ENCODE peak calls at places on chromosomes 3 and 15, in eight cellular contexts. One of them, this sample, is unnamed. For H3K9me3 and H3K4me1, the result is how much of the 10 kb centered on the place peaks cover.

GRCh38 chr3:180595536-180595935 is 6.4 kb upstream of the TTC14 start:
- DNase-seq in mesenchymal stem cell: no peak
- DNase-seq in colonic mucosa: no peak
- DNase-seq in fibroblast of lung: no peak
- DNase-seq in GM23248: no peak
- DNase-seq in H9: no peak
- DNase-seq in IMR-90: no peak
- DNase-seq in HCT116: no peak
- DNase-seq in this sample: no peak

GRCh38 chr15:33051528-33051927 is 143.0 kb downstream of the FMN1 start:
- DNase-seq in mesenchymal stem cell: no peak
- DNase-seq in colonic mucosa: no peak
- DNase-seq in fibroblast of lung: no peak
- DNase-seq in GM23248: no peak
- DNase-seq in H9: no peak
- DNase-seq in IMR-90: no peak
- DNase-seq in HCT116: no peak
- DNase-seq in this sample: no peak

GRCh38 chr15:92011611-92012367 is 158.3 kb downstream of the SLCO3A1 start:
- DNase-seq in mesenchymal stem cell: no peak
- DNase-seq in colonic mucosa: no peak
- DNase-seq in fibroblast of lung: peak
- DNase-seq in GM23248: peak
- DNase-seq in H9: peak
- DNase-seq in IMR-90: no peak
- DNase-seq in HCT116: no peak
- DNase-seq in this sample: peak

GRCh38 chr3:146861262-146861661 is 256.1 kb upstream of the PLSCR5 start:
- DNase-seq in mesenchymal stem cell: no peak
- DNase-seq in colonic mucosa: no peak
- DNase-seq in fibroblast of lung: no peak
- DNase-seq in GM23248: no peak
- DNase-seq in H9: no peak
- DNase-seq in IMR-90: no peak
- DNase-seq in HCT116: no peak
- DNase-seq in this sample: no peak

GRCh38 chr3:46289551-46289950 is 47.3 kb downstream of the CCR3 start:
- DNase-seq in mesenchymal stem cell: no peak
- DNase-seq in colonic mucosa: no peak
- DNase-seq in fibroblast of lung: no peak
- DNase-seq in GM23248: no peak
- DNase-seq in H9: no peak
- DNase-seq in IMR-90: no peak
- DNase-seq in HCT116: no peak
- DNase-seq in this sample: no peak

GRCh38 chr3:126883241-126883640 is 99.7 kb upstream of the PLXNA1 start:
- DNase-seq in mesenchymal stem cell: peak
- DNase-seq in colonic mucosa: no peak
- DNase-seq in fibroblast of lung: peak
- DNase-seq in GM23248: peak
- DNase-seq in H9: no peak
- DNase-seq in IMR-90: peak
- DNase-seq in HCT116: no peak
- DNase-seq in this sample: peak

GRCh38 chr15:89196241-89196640 is 25.1 kb downstream of the RLBP1 start:
- DNase-seq in mesenchymal stem cell: no peak
- DNase-seq in colonic mucosa: no peak
- DNase-seq in fibroblast of lung: no peak
- DNase-seq in GM23248: no peak
- DNase-seq in H9: no peak
- DNase-seq in IMR-90: no peak
- DNase-seq in HCT116: no peak
- DNase-seq in this sample: no peak

GRCh38 chr15:36161781-36162212 is 417.6 kb upstream of the CDIN1 start:
- DNase-seq in mesenchymal stem cell: peak
- DNase-seq in colonic mucosa: no peak
- DNase-seq in fibroblast of lung: peak
- DNase-seq in GM23248: peak
- DNase-seq in H9: peak
- DNase-seq in IMR-90: no peak
- DNase-seq in HCT116: no peak
- DNase-seq in this sample: no peak

GRCh38 chr15:65028921-65029735 is at the start of gene MTFMT:
- DNase-seq in mesenchymal stem cell: peak
- DNase-seq in colonic mucosa: peak
- DNase-seq in fibroblast of lung: peak
- DNase-seq in GM23248: peak
- DNase-seq in H9: peak
- DNase-seq in IMR-90: peak
- DNase-seq in HCT116: peak
- DNase-seq in this sample: peak

GRCh38 chr3:39428745-39429201 is 22.3 kb downstream of the RPSA start:
- DNase-seq in mesenchymal stem cell: no peak
- DNase-seq in colonic mucosa: no peak
- DNase-seq in fibroblast of lung: no peak
- DNase-seq in GM23248: no peak
- DNase-seq in H9: no peak
- DNase-seq in IMR-90: no peak
- DNase-seq in HCT116: no peak
- DNase-seq in this sample: no peak
- H3K9ac ChIP-seq in mesenchymal stem cell: no peak
- H3K9ac ChIP-seq in colonic mucosa: no peak
- H3K9ac ChIP-seq in fibroblast of lung: no peak
- H3K9ac ChIP-seq in GM23248: no peak
- H3K9ac ChIP-seq in H9: no peak
- H3K9ac ChIP-seq in IMR-90: no peak
- H3K9ac ChIP-seq in HCT116: no peak
- H3K9ac ChIP-seq in this sample: no peak

DNA sequence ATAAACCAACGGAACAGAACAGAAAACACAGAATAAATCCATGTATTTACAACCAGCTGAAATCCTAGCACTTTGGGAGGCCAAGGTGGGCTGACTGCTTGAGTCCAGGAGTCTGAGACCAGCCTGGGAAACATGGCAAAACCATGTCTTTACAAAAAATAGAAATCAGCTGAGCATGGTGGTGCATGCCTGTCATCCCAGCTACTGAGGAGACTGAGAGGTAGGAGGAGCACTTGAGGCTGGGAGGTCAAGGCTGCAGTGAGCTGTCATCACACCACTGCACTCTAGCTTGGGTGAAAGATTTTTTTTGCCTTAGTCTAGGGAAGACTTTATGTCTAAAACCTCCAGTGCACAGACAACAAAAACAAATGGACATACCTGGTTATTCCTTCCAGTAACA is 120.7 kb downstream of the STT3B start:
- DNase-seq in mesenchymal stem cell: no peak
- DNase-seq in colonic mucosa: no peak
- DNase-seq in fibroblast of lung: no peak
- DNase-seq in GM23248: no peak
- DNase-seq in H9: no peak
- DNase-seq in IMR-90: no peak
- DNase-seq in HCT116: no peak
- DNase-seq in this sample: no peak
- H3K9me3 ChIP-seq in mesenchymal stem cell: half or more
- H3K9me3 ChIP-seq in colonic mucosa: under half
- H3K9me3 ChIP-seq in fibroblast of lung: under half
- H3K9me3 ChIP-seq in GM23248: under half
- H3K9me3 ChIP-seq in H9: under half
- H3K9me3 ChIP-seq in IMR-90: under half
- H3K9me3 ChIP-seq in HCT116: under half
- H3K9me3 ChIP-seq in this sample: under half

DNA sequence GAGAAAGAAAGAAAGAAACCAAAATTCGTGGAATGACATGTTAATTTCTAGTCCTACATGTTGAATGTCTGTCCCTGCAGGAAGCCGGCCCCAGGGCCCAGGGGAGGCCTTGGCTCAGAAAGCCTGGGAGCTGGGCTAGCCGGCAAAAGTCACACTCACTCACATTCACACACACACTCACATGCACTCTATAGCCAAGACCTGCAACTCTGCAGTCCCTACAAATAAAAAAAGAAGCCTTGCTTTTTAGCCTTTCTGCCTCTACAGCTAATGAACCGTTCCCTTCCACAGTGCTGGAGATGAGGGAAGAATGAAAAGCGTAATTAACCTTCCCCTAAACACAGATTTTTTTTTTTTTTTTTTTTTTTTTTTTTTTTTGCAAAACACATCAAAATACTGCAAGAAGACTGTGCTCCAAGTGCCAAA is 4.4 kb downstream of the MECOM start:
- DNase-seq in mesenchymal stem cell: no peak
- DNase-seq in colonic mucosa: no peak
- DNase-seq in fibroblast of lung: no peak
- DNase-seq in GM23248: no peak
- DNase-seq in H9: peak
- DNase-seq in IMR-90: no peak
- DNase-seq in HCT116: no peak
- DNase-seq in this sample: no peak
- H3K4me1 ChIP-seq in mesenchymal stem cell: under half
- H3K4me1 ChIP-seq in colonic mucosa: under half
- H3K4me1 ChIP-seq in fibroblast of lung: under half
- H3K4me1 ChIP-seq in GM23248: under half
- H3K4me1 ChIP-seq in H9: under half
- H3K4me1 ChIP-seq in IMR-90: under half
- H3K4me1 ChIP-seq in HCT116: under half
- H3K4me1 ChIP-seq in this sample: under half

GRCh38 chr15:75109021-75109690 is 85.8 kb downstream of the PPCDC start:
- DNase-seq in mesenchymal stem cell: no peak
- DNase-seq in colonic mucosa: no peak
- DNase-seq in fibroblast of lung: no peak
- DNase-seq in GM23248: no peak
- DNase-seq in H9: no peak
- DNase-seq in IMR-90: no peak
- DNase-seq in HCT116: no peak
- DNase-seq in this sample: no peak

GRCh38 chr15:75107905-75108838 is 84.8 kb downstream of the PPCDC start:
- DNase-seq in mesenchymal stem cell: peak
- DNase-seq in colonic mucosa: peak
- DNase-seq in fibroblast of lung: peak
- DNase-seq in GM23248: peak
- DNase-seq in H9: no peak
- DNase-seq in IMR-90: peak
- DNase-seq in HCT116: peak
- DNase-seq in this sample: peak

GRCh38 chr15:75100679-75101078 is 77.3 kb downstream of the PPCDC start:
- DNase-seq in mesenchymal stem cell: no peak
- DNase-seq in colonic mucosa: no peak
- DNase-seq in fibroblast of lung: no peak
- DNase-seq in GM23248: no peak
- DNase-seq in H9: no peak
- DNase-seq in IMR-90: no peak
- DNase-seq in HCT116: no peak
- DNase-seq in this sample: no peak

GRCh38 chr15:75107509-75107904 is 84.1 kb downstream of the PPCDC start:
- DNase-seq in mesenchymal stem cell: no peak
- DNase-seq in colonic mucosa: no peak
- DNase-seq in fibroblast of lung: no peak
- DNase-seq in GM23248: peak
- DNase-seq in H9: no peak
- DNase-seq in IMR-90: no peak
- DNase-seq in HCT116: no peak
- DNase-seq in this sample: no peak

GRCh38 chr15:75104804-75105557 is 81.6 kb downstream of the PPCDC start:
- DNase-seq in mesenchymal stem cell: peak
- DNase-seq in colonic mucosa: peak
- DNase-seq in fibroblast of lung: peak
- DNase-seq in GM23248: peak
- DNase-seq in H9: no peak
- DNase-seq in IMR-90: peak
- DNase-seq in HCT116: peak
- DNase-seq in this sample: peak
- H3K9ac ChIP-seq in mesenchymal stem cell: peak
- H3K9ac ChIP-seq in colonic mucosa: no peak
- H3K9ac ChIP-seq in fibroblast of lung: no peak
- H3K9ac ChIP-seq in GM23248: peak
- H3K9ac ChIP-seq in H9: no peak
- H3K9ac ChIP-seq in IMR-90: no peak
- H3K9ac ChIP-seq in HCT116: peak
- H3K9ac ChIP-seq in this sample: peak

GRCh38 chr3:76463501-76463900 is 576.4 kb upstream of the ROBO2 start:
- DNase-seq in mesenchymal stem cell: no peak
- DNase-seq in colonic mucosa: no peak
- DNase-seq in fibroblast of lung: no peak
- DNase-seq in GM23248: no peak
- DNase-seq in H9: no peak
- DNase-seq in IMR-90: no peak
- DNase-seq in HCT116: no peak
- DNase-seq in this sample: no peak
- H3K9me3 ChIP-seq in mesenchymal stem cell: under half
- H3K9me3 ChIP-seq in colonic mucosa: under half
- H3K9me3 ChIP-seq in fibroblast of lung: under half
- H3K9me3 ChIP-seq in GM23248: under half
- H3K9me3 ChIP-seq in H9: under half
- H3K9me3 ChIP-seq in IMR-90: under half
- H3K9me3 ChIP-seq in HCT116: under half
- H3K9me3 ChIP-seq in this sample: under half

DNA sequence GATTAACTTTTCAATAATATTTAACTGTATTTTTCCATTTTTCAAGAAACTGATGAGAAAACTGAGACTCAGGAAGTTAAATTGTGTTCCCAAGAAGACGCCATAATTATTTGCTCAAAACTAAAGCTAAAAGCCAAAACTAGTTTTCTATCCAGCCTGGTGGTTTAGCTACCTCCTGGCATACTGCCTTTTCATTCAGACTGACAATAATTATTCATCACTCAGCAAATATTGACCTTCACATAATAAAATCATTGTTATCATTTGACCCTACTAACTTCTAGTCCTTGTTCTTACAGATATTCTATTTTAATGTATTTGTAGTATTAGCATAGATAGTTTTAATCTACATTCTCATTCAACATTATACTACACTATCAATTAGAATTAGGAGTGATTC is 210.6 kb upstream of the GADL1 start:
- DNase-seq in mesenchymal stem cell: no peak
- DNase-seq in colonic mucosa: no peak
- DNase-seq in fibroblast of lung: no peak
- DNase-seq in GM23248: peak
- DNase-seq in H9: no peak
- DNase-seq in IMR-90: no peak
- DNase-seq in HCT116: no peak
- DNase-seq in this sample: no peak
- H3K4me1 ChIP-seq in mesenchymal stem cell: under half
- H3K4me1 ChIP-seq in colonic mucosa: under half
- H3K4me1 ChIP-seq in fibroblast of lung: under half
- H3K4me1 ChIP-seq in GM23248: under half
- H3K4me1 ChIP-seq in H9: under half
- H3K4me1 ChIP-seq in IMR-90: under half
- H3K4me1 ChIP-seq in HCT116: under half
- H3K4me1 ChIP-seq in this sample: under half

DNA sequence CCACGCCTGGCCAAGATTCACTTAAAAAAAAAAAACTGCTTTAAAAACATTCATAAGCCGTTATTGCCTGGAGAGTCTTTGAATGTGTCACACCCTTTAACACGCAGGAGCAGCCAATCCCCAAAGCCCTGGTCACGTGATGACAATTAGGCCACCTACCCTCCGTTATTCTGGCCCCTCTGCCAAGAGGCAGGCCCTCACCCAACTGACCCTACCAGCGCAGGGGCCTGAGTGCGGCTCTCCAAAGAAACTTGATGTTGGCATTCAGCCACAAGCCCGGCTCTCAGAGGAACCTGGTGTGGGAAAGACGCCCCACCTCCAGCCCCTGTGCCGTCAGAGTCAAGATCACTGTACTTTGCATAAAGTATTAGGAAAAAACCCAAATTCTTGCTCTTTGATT is 11.6 kb upstream of the MUC4 start:
- DNase-seq in mesenchymal stem cell: no peak
- DNase-seq in colonic mucosa: peak
- DNase-seq in fibroblast of lung: peak
- DNase-seq in GM23248: peak
- DNase-seq in H9: no peak
- DNase-seq in IMR-90: no peak
- DNase-seq in HCT116: no peak
- DNase-seq in this sample: no peak
- H3K9ac ChIP-seq in mesenchymal stem cell: no peak
- H3K9ac ChIP-seq in colonic mucosa: peak
- H3K9ac ChIP-seq in fibroblast of lung: no peak
- H3K9ac ChIP-seq in GM23248: no peak
- H3K9ac ChIP-seq in H9: no peak
- H3K9ac ChIP-seq in IMR-90: no peak
- H3K9ac ChIP-seq in HCT116: no peak
- H3K9ac ChIP-seq in this sample: no peak

This sample was measured in astrocyte.